ENCODE peak calls at places on chromosome 6, in eight cellular contexts. One of them, this sample, is unnamed.

GRCh38 chr6:27505209-27506027 is 32.5 kb upstream of the ZNF184 start:
- DNase-seq in aorta: no peak
- DNase-seq in SW480: no peak
- DNase-seq in PC-3: peak
- DNase-seq in left ventricle myocardium inferior: no peak
- DNase-seq in NCI-H774: peak
- DNase-seq in HCT116: peak
- DNase-seq in stimulated activated CD4-positive, alpha-beta T cell treated with anti-CD3 and anti-CD28 coated beads, Interleukin-4, amount 100 ng/mL, for 24 hours: peak
- DNase-seq in this sample: no peak

GRCh38 chr6:16700202-16700997 is 60.9 kb downstream of the ATXN1 start:
- DNase-seq in aorta: no peak
- DNase-seq in SW480: no peak
- DNase-seq in PC-3: no peak
- DNase-seq in left ventricle myocardium inferior: no peak
- DNase-seq in NCI-H774: no peak
- DNase-seq in HCT116: no peak
- DNase-seq in stimulated activated CD4-positive, alpha-beta T cell treated with anti-CD3 and anti-CD28 coated beads, Interleukin-4, amount 100 ng/mL, for 24 hours: peak
- DNase-seq in this sample: no peak

GRCh38 chr6:3205913-3206312 is 21.5 kb downstream of the TUBB2B start:
- DNase-seq in aorta: no peak
- DNase-seq in SW480: no peak
- DNase-seq in PC-3: peak
- DNase-seq in left ventricle myocardium inferior: no peak
- DNase-seq in NCI-H774: no peak
- DNase-seq in HCT116: no peak
- DNase-seq in stimulated activated CD4-positive, alpha-beta T cell treated with anti-CD3 and anti-CD28 coated beads, Interleukin-4, amount 100 ng/mL, for 24 hours: no peak
- DNase-seq in this sample: no peak

GRCh38 chr6:47161176-47161687 is 119.1 kb upstream of the ADGRF1 start:
- DNase-seq in aorta: no peak
- DNase-seq in SW480: peak
- DNase-seq in PC-3: peak
- DNase-seq in left ventricle myocardium inferior: no peak
- DNase-seq in NCI-H774: peak
- DNase-seq in HCT116: peak
- DNase-seq in stimulated activated CD4-positive, alpha-beta T cell treated with anti-CD3 and anti-CD28 coated beads, Interleukin-4, amount 100 ng/mL, for 24 hours: no peak
- DNase-seq in this sample: no peak

GRCh38 chr6:12298017-12298958 is 8.1 kb downstream of the EDN1 start:
- DNase-seq in aorta: no peak
- DNase-seq in SW480: no peak
- DNase-seq in PC-3: no peak
- DNase-seq in left ventricle myocardium inferior: no peak
- DNase-seq in NCI-H774: no peak
- DNase-seq in HCT116: no peak
- DNase-seq in stimulated activated CD4-positive, alpha-beta T cell treated with anti-CD3 and anti-CD28 coated beads, Interleukin-4, amount 100 ng/mL, for 24 hours: no peak
- DNase-seq in this sample: no peak

GRCh38 chr6:3457710-3458605 is 1.1 kb upstream of the SLC22A23 start:
- DNase-seq in aorta: no peak
- DNase-seq in SW480: peak
- DNase-seq in PC-3: peak
- DNase-seq in left ventricle myocardium inferior: no peak
- DNase-seq in NCI-H774: peak
- DNase-seq in HCT116: peak
- DNase-seq in stimulated activated CD4-positive, alpha-beta T cell treated with anti-CD3 and anti-CD28 coated beads, Interleukin-4, amount 100 ng/mL, for 24 hours: peak
- DNase-seq in this sample: no peak

GRCh38 chr6:89369009-89369408 is 16.5 kb upstream of the UBE2J1 start:
- DNase-seq in aorta: peak
- DNase-seq in SW480: no peak
- DNase-seq in PC-3: peak
- DNase-seq in left ventricle myocardium inferior: peak
- DNase-seq in NCI-H774: no peak
- DNase-seq in HCT116: no peak
- DNase-seq in stimulated activated CD4-positive, alpha-beta T cell treated with anti-CD3 and anti-CD28 coated beads, Interleukin-4, amount 100 ng/mL, for 24 hours: no peak
- DNase-seq in this sample: no peak

GRCh38 chr6:7255918-7256317 is 57.1 kb downstream of the SSR1 start:
- DNase-seq in aorta: peak
- DNase-seq in SW480: no peak
- DNase-seq in PC-3: no peak
- DNase-seq in left ventricle myocardium inferior: no peak
- DNase-seq in NCI-H774: no peak
- DNase-seq in HCT116: no peak
- DNase-seq in stimulated activated CD4-positive, alpha-beta T cell treated with anti-CD3 and anti-CD28 coated beads, Interleukin-4, amount 100 ng/mL, for 24 hours: no peak
- DNase-seq in this sample: no peak

GRCh38 chr6:108651781-108652227 is 91.1 kb downstream of the FOXO3 start:
- DNase-seq in aorta: peak
- DNase-seq in SW480: no peak
- DNase-seq in PC-3: peak
- DNase-seq in left ventricle myocardium inferior: peak
- DNase-seq in NCI-H774: no peak
- DNase-seq in HCT116: no peak
- DNase-seq in stimulated activated CD4-positive, alpha-beta T cell treated with anti-CD3 and anti-CD28 coated beads, Interleukin-4, amount 100 ng/mL, for 24 hours: no peak
- DNase-seq in this sample: no peak

GRCh38 chr6:104537185-104537584 is 322.5 kb downstream of the HACE1 start:
- DNase-seq in aorta: no peak
- DNase-seq in SW480: no peak
- DNase-seq in PC-3: peak
- DNase-seq in left ventricle myocardium inferior: no peak
- DNase-seq in NCI-H774: no peak
- DNase-seq in HCT116: no peak
- DNase-seq in stimulated activated CD4-positive, alpha-beta T cell treated with anti-CD3 and anti-CD28 coated beads, Interleukin-4, amount 100 ng/mL, for 24 hours: no peak
- DNase-seq in this sample: no peak

GRCh38 chr6:34128045-34128444 is 17.8 kb downstream of the GRM4 start:
- DNase-seq in aorta: no peak
- DNase-seq in SW480: no peak
- DNase-seq in PC-3: no peak
- DNase-seq in left ventricle myocardium inferior: no peak
- DNase-seq in NCI-H774: no peak
- DNase-seq in HCT116: no peak
- DNase-seq in stimulated activated CD4-positive, alpha-beta T cell treated with anti-CD3 and anti-CD28 coated beads, Interleukin-4, amount 100 ng/mL, for 24 hours: no peak
- DNase-seq in this sample: no peak

GRCh38 chr6:144443157-144443556 is 158.0 kb downstream of the UTRN start:
- DNase-seq in aorta: no peak
- DNase-seq in SW480: no peak
- DNase-seq in PC-3: no peak
- DNase-seq in left ventricle myocardium inferior: no peak
- DNase-seq in NCI-H774: no peak
- DNase-seq in HCT116: no peak
- DNase-seq in stimulated activated CD4-positive, alpha-beta T cell treated with anti-CD3 and anti-CD28 coated beads, Interleukin-4, amount 100 ng/mL, for 24 hours: no peak
- DNase-seq in this sample: no peak

GRCh38 chr6:34615574-34616229 is 59.6 kb upstream of the SPDEF start:
- DNase-seq in aorta: no peak
- DNase-seq in SW480: no peak
- DNase-seq in PC-3: no peak
- DNase-seq in left ventricle myocardium inferior: no peak
- DNase-seq in NCI-H774: no peak
- DNase-seq in HCT116: no peak
- DNase-seq in stimulated activated CD4-positive, alpha-beta T cell treated with anti-CD3 and anti-CD28 coated beads, Interleukin-4, amount 100 ng/mL, for 24 hours: no peak
- DNase-seq in this sample: no peak

GRCh38 chr6:37077459-37078296 is 72.2 kb downstream of the FGD2 start:
- DNase-seq in aorta: peak
- DNase-seq in SW480: no peak
- DNase-seq in PC-3: no peak
- DNase-seq in left ventricle myocardium inferior: peak
- DNase-seq in NCI-H774: no peak
- DNase-seq in HCT116: no peak
- DNase-seq in stimulated activated CD4-positive, alpha-beta T cell treated with anti-CD3 and anti-CD28 coated beads, Interleukin-4, amount 100 ng/mL, for 24 hours: no peak
- DNase-seq in this sample: peak

GRCh38 chr6:103456652-103457051 is 1403.1 kb downstream of the HACE1 start:
- DNase-seq in aorta: no peak
- DNase-seq in SW480: no peak
- DNase-seq in PC-3: no peak
- DNase-seq in left ventricle myocardium inferior: no peak
- DNase-seq in NCI-H774: no peak
- DNase-seq in HCT116: no peak
- DNase-seq in stimulated activated CD4-positive, alpha-beta T cell treated with anti-CD3 and anti-CD28 coated beads, Interleukin-4, amount 100 ng/mL, for 24 hours: no peak
- DNase-seq in this sample: no peak

GRCh38 chr6:13491538-13491937 is 4.1 kb upstream of the GFOD1 start:
- DNase-seq in aorta: no peak
- DNase-seq in SW480: no peak
- DNase-seq in PC-3: no peak
- DNase-seq in left ventricle myocardium inferior: no peak
- DNase-seq in NCI-H774: no peak
- DNase-seq in HCT116: no peak
- DNase-seq in stimulated activated CD4-positive, alpha-beta T cell treated with anti-CD3 and anti-CD28 coated beads, Interleukin-4, amount 100 ng/mL, for 24 hours: no peak
- DNase-seq in this sample: no peak

GRCh38 chr6:106620931-106621672 is 8.2 kb downstream of the RTN4IP1 start:
- DNase-seq in aorta: no peak
- DNase-seq in SW480: no peak
- DNase-seq in PC-3: no peak
- DNase-seq in left ventricle myocardium inferior: no peak
- DNase-seq in NCI-H774: no peak
- DNase-seq in HCT116: no peak
- DNase-seq in stimulated activated CD4-positive, alpha-beta T cell treated with anti-CD3 and anti-CD28 coated beads, Interleukin-4, amount 100 ng/mL, for 24 hours: no peak
- DNase-seq in this sample: no peak

GRCh38 chr6:142416179-142416578 is 114.4 kb downstream of the ADGRG6 start:
- DNase-seq in aorta: no peak
- DNase-seq in SW480: no peak
- DNase-seq in PC-3: peak
- DNase-seq in left ventricle myocardium inferior: no peak
- DNase-seq in NCI-H774: no peak
- DNase-seq in HCT116: no peak
- DNase-seq in stimulated activated CD4-positive, alpha-beta T cell treated with anti-CD3 and anti-CD28 coated beads, Interleukin-4, amount 100 ng/mL, for 24 hours: no peak
- DNase-seq in this sample: no peak

GRCh38 chr6:111709615-111710398 is 104.1 kb upstream of the TRAF3IP2 start:
- DNase-seq in aorta: peak
- DNase-seq in SW480: peak
- DNase-seq in PC-3: peak
- DNase-seq in left ventricle myocardium inferior: no peak
- DNase-seq in NCI-H774: peak
- DNase-seq in HCT116: peak
- DNase-seq in stimulated activated CD4-positive, alpha-beta T cell treated with anti-CD3 and anti-CD28 coated beads, Interleukin-4, amount 100 ng/mL, for 24 hours: peak
- DNase-seq in this sample: no peak

GRCh38 chr6:1679691-1680068 is 70.0 kb downstream of the FOXC1 start:
- DNase-seq in aorta: no peak
- DNase-seq in SW480: peak
- DNase-seq in PC-3: peak
- DNase-seq in left ventricle myocardium inferior: no peak
- DNase-seq in NCI-H774: peak
- DNase-seq in HCT116: no peak
- DNase-seq in stimulated activated CD4-positive, alpha-beta T cell treated with anti-CD3 and anti-CD28 coated beads, Interleukin-4, amount 100 ng/mL, for 24 hours: no peak
- DNase-seq in this sample: no peak

GRCh38 chr6:124064317-124065113 is 260.9 kb downstream of the NKAIN2 start:
- DNase-seq in aorta: no peak
- DNase-seq in SW480: no peak
- DNase-seq in PC-3: no peak
- DNase-seq in left ventricle myocardium inferior: no peak
- DNase-seq in NCI-H774: no peak
- DNase-seq in HCT116: no peak
- DNase-seq in stimulated activated CD4-positive, alpha-beta T cell treated with anti-CD3 and anti-CD28 coated beads, Interleukin-4, amount 100 ng/mL, for 24 hours: no peak
- DNase-seq in this sample: no peak

GRCh38 chr6:81708306-81708705 is 44.2 kb downstream of the TENT5A start:
- DNase-seq in aorta: no peak
- DNase-seq in SW480: no peak
- DNase-seq in PC-3: no peak
- DNase-seq in left ventricle myocardium inferior: no peak
- DNase-seq in NCI-H774: no peak
- DNase-seq in HCT116: no peak
- DNase-seq in stimulated activated CD4-positive, alpha-beta T cell treated with anti-CD3 and anti-CD28 coated beads, Interleukin-4, amount 100 ng/mL, for 24 hours: no peak
- DNase-seq in this sample: no peak

GRCh38 chr6:5302995-5303622 is 41.8 kb downstream of the FARS2 start:
- DNase-seq in aorta: no peak
- DNase-seq in SW480: peak
- DNase-seq in PC-3: peak
- DNase-seq in left ventricle myocardium inferior: peak
- DNase-seq in NCI-H774: no peak
- DNase-seq in HCT116: peak
- DNase-seq in stimulated activated CD4-positive, alpha-beta T cell treated with anti-CD3 and anti-CD28 coated beads, Interleukin-4, amount 100 ng/mL, for 24 hours: peak
- DNase-seq in this sample: no peak

GRCh38 chr6:145866449-145867401 is 52.1 kb upstream of the FBXO30 start:
- DNase-seq in aorta: no peak
- DNase-seq in SW480: no peak
- DNase-seq in PC-3: no peak
- DNase-seq in left ventricle myocardium inferior: no peak
- DNase-seq in NCI-H774: no peak
- DNase-seq in HCT116: no peak
- DNase-seq in stimulated activated CD4-positive, alpha-beta T cell treated with anti-CD3 and anti-CD28 coated beads, Interleukin-4, amount 100 ng/mL, for 24 hours: no peak
- DNase-seq in this sample: no peak

GRCh38 chr6:110357696-110358535 is at the start of gene METTL24:
- DNase-seq in aorta: peak
- DNase-seq in SW480: no peak
- DNase-seq in PC-3: no peak
- DNase-seq in left ventricle myocardium inferior: no peak
- DNase-seq in NCI-H774: peak
- DNase-seq in HCT116: no peak
- DNase-seq in stimulated activated CD4-positive, alpha-beta T cell treated with anti-CD3 and anti-CD28 coated beads, Interleukin-4, amount 100 ng/mL, for 24 hours: no peak
- DNase-seq in this sample: no peak

GRCh38 chr6:163844761-163845160 is 430.2 kb downstream of the QKI start:
- DNase-seq in aorta: no peak
- DNase-seq in SW480: no peak
- DNase-seq in PC-3: no peak
- DNase-seq in left ventricle myocardium inferior: no peak
- DNase-seq in NCI-H774: no peak
- DNase-seq in HCT116: no peak
- DNase-seq in stimulated activated CD4-positive, alpha-beta T cell treated with anti-CD3 and anti-CD28 coated beads, Interleukin-4, amount 100 ng/mL, for 24 hours: no peak
- DNase-seq in this sample: no peak

GRCh38 chr6:31729515-31729978 is 448 bp upstream of the DDAH2 start:
- DNase-seq in aorta: peak
- DNase-seq in SW480: peak
- DNase-seq in PC-3: peak
- DNase-seq in left ventricle myocardium inferior: peak
- DNase-seq in NCI-H774: peak
- DNase-seq in HCT116: peak
- DNase-seq in stimulated activated CD4-positive, alpha-beta T cell treated with anti-CD3 and anti-CD28 coated beads, Interleukin-4, amount 100 ng/mL, for 24 hours: peak
- DNase-seq in this sample: peak

GRCh38 chr6:11323666-11324452 is 91.4 kb upstream of the NEDD9 start:
- DNase-seq in aorta: peak
- DNase-seq in SW480: no peak
- DNase-seq in PC-3: no peak
- DNase-seq in left ventricle myocardium inferior: peak
- DNase-seq in NCI-H774: no peak
- DNase-seq in HCT116: no peak
- DNase-seq in stimulated activated CD4-positive, alpha-beta T cell treated with anti-CD3 and anti-CD28 coated beads, Interleukin-4, amount 100 ng/mL, for 24 hours: no peak
- DNase-seq in this sample: no peak

GRCh38 chr6:118580585-118581419 is 32.7 kb downstream of the PLN start:
- DNase-seq in aorta: peak
- DNase-seq in SW480: peak
- DNase-seq in PC-3: peak
- DNase-seq in left ventricle myocardium inferior: no peak
- DNase-seq in NCI-H774: no peak
- DNase-seq in HCT116: peak
- DNase-seq in stimulated activated CD4-positive, alpha-beta T cell treated with anti-CD3 and anti-CD28 coated beads, Interleukin-4, amount 100 ng/mL, for 24 hours: peak
- DNase-seq in this sample: peak

GRCh38 chr6:116287668-116288282 is 8.0 kb upstream of the TSPYL1 start:
- DNase-seq in aorta: no peak
- DNase-seq in SW480: peak
- DNase-seq in PC-3: peak
- DNase-seq in left ventricle myocardium inferior: no peak
- DNase-seq in NCI-H774: peak
- DNase-seq in HCT116: peak
- DNase-seq in stimulated activated CD4-positive, alpha-beta T cell treated with anti-CD3 and anti-CD28 coated beads, Interleukin-4, amount 100 ng/mL, for 24 hours: no peak
- DNase-seq in this sample: no peak

GRCh38 chr6:46262928-46263708 is 92.3 kb upstream of the ENPP5 start:
- DNase-seq in aorta: no peak
- DNase-seq in SW480: no peak
- DNase-seq in PC-3: no peak
- DNase-seq in left ventricle myocardium inferior: no peak
- DNase-seq in NCI-H774: no peak
- DNase-seq in HCT116: no peak
- DNase-seq in stimulated activated CD4-positive, alpha-beta T cell treated with anti-CD3 and anti-CD28 coated beads, Interleukin-4, amount 100 ng/mL, for 24 hours: no peak
- DNase-seq in this sample: no peak

GRCh38 chr6:63975685-63976084 is 340.1 kb downstream of the PHF3 start:
- DNase-seq in aorta: no peak
- DNase-seq in SW480: no peak
- DNase-seq in PC-3: no peak
- DNase-seq in left ventricle myocardium inferior: no peak
- DNase-seq in NCI-H774: no peak
- DNase-seq in HCT116: no peak
- DNase-seq in stimulated activated CD4-positive, alpha-beta T cell treated with anti-CD3 and anti-CD28 coated beads, Interleukin-4, amount 100 ng/mL, for 24 hours: no peak
- DNase-seq in this sample: no peak

GRCh38 chr6:137933696-137934095 is 66.6 kb downstream of the TNFAIP3 start:
- DNase-seq in aorta: peak
- DNase-seq in SW480: no peak
- DNase-seq in PC-3: peak
- DNase-seq in left ventricle myocardium inferior: peak
- DNase-seq in NCI-H774: no peak
- DNase-seq in HCT116: no peak
- DNase-seq in stimulated activated CD4-positive, alpha-beta T cell treated with anti-CD3 and anti-CD28 coated beads, Interleukin-4, amount 100 ng/mL, for 24 hours: no peak
- DNase-seq in this sample: peak

GRCh38 chr6:168133186-168133585 is 54.2 kb upstream of the FRMD1 start:
- DNase-seq in aorta: peak
- DNase-seq in SW480: no peak
- DNase-seq in PC-3: no peak
- DNase-seq in left ventricle myocardium inferior: peak
- DNase-seq in NCI-H774: no peak
- DNase-seq in HCT116: no peak
- DNase-seq in stimulated activated CD4-positive, alpha-beta T cell treated with anti-CD3 and anti-CD28 coated beads, Interleukin-4, amount 100 ng/mL, for 24 hours: peak
- DNase-seq in this sample: peak